ENCODE peak calls at places on chromosomes 6 and 20, in five cellular contexts. T is PC-3, B is uterus, I is BE2C, K is H1. M is an unnamed sample. For H3K4me1, the result is how much of the 10 kb centered on the place peaks cover.

GRCh38 chr6:41966961-41967311 is 25.3 kb upstream of the CCND3 start:
- DNase-seq in T (peak), B (no peak), I (no peak), K (no peak), M (peak)

GRCh38 chr6:52482903-52483670 is 62.9 kb downstream of the EFHC1 start:
- DNase-seq in T (peak), B (no peak), I (no peak), K (no peak), M (no peak)

GRCh38 chr6:56335733-56336132 is 88.4 kb upstream of the COL21A1 start:
- DNase-seq in T (peak), B (no peak), I (no peak), K (no peak), M (no peak)

GRCh38 chr6:53302678-53303360 is 45.9 kb downstream of the ELOVL5 start:
- DNase-seq in T (peak), B (no peak), I (no peak), K (no peak), M (peak)

GRCh38 chr6:52186075-52186474 is at the start of gene IL17A:
- DNase-seq in T (no peak), B (no peak), I (no peak), K (no peak), M (no peak)

GRCh38 chr6:39911513-39912125 is 22.6 kb downstream of the MOCS1 start:
- DNase-seq in T (no peak), B (no peak), I (no peak), K (no peak), M (no peak)

GRCh38 chr6:157429248-157429647 is 48.3 kb downstream of the ZDHHC14 start:
- DNase-seq in T (peak), B (no peak), I (no peak), K (no peak), M (no peak)

GRCh38 chr6:155224618-155225017 is 39.2 kb upstream of the CLDN20 start:
- DNase-seq in T (no peak), B (no peak), I (no peak), K (no peak), M (no peak)

GRCh38 chr6:155880905-155881304 is 425.3 kb upstream of the NOX3 start:
- DNase-seq in T (peak), B (no peak), I (no peak), K (no peak), M (no peak)

GRCh38 chr20:46099491-46100287 is 9.9 kb upstream of the NCOA5 start:
- DNase-seq in T (no peak), B (no peak), I (no peak), K (no peak), M (peak)

GRCh38 chr20:33668087-33668790 is 1.5 kb downstream of the ACTL10 start:
- DNase-seq in T (no peak), B (peak), I (no peak), K (no peak), M (no peak)

DNA sequence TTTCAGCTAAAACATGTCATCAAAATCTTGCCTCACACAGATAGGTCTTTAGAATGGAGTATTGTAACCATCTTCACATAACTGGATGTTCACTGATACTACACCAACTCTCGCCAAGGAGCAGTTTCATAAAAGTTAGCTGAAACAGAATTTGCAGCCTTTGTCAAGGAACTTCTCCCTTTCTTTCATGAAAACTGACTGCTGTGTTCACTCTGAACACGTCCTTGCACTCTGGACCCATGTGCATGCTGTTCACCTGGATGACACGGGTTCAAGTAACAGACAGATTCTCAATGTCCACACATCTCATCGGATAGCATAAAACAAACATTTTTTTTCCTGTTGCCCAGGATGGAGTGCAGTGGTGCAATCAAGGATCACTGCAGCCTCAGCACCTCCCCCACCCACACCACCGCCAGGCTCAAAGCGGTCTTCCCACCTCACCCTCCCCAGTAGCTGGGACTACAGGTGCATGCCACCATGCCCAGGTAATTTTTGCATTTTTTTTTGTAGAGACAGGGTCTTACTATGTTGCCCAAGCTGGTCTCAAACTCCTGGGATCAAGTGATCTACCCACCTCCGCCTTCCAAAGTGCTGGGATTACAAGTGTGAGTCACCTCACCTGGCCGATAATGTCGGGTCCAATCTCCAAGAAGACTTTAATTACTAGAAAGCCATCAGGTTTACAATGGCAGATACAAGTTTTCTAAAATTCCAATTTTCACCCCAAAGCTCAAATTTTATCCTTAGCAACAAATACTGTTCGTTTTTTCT is 9.4 kb downstream of the DIDO1 start:
- DNase-seq in T (no peak), B (no peak), I (no peak), K (no peak), M (no peak)
- H3K4me1 ChIP-seq in T (under half), B (under half), I (under half), K (under half), M (under half)

GRCh38 chr6:107116328-107116892 is 1.1 kb upstream of the BEND3 start:
- DNase-seq in T (peak), B (no peak), I (peak), K (peak), M (peak)
- H3K4me1 ChIP-seq in T (under half), B (under half), I (under half), K (under half), M (under half)

GRCh38 chr6:3335169-3335568 is 76.4 kb downstream of the PSMG4 start:
- DNase-seq in T (no peak), B (no peak), I (no peak), K (no peak), M (no peak)
- H3K4me1 ChIP-seq in T (under half), B (under half), I (under half), K (under half), M (under half)

GRCh38 chr20:51480507-51481270 is 61.8 kb downstream of the NFATC2 start:
- DNase-seq in T (no peak), B (no peak), I (no peak), K (no peak), M (no peak)

GRCh38 chr20:51486197-51487005 is 56.1 kb downstream of the NFATC2 start:
- DNase-seq in T (peak), B (no peak), I (no peak), K (no peak), M (no peak)

GRCh38 chr20:51484141-51484815 is 58.2 kb downstream of the NFATC2 start:
- DNase-seq in T (no peak), B (no peak), I (no peak), K (no peak), M (no peak)

GRCh38 chr20:51481311-51481997 is 61.1 kb downstream of the NFATC2 start:
- DNase-seq in T (no peak), B (no peak), I (no peak), K (no peak), M (no peak)

DNA sequence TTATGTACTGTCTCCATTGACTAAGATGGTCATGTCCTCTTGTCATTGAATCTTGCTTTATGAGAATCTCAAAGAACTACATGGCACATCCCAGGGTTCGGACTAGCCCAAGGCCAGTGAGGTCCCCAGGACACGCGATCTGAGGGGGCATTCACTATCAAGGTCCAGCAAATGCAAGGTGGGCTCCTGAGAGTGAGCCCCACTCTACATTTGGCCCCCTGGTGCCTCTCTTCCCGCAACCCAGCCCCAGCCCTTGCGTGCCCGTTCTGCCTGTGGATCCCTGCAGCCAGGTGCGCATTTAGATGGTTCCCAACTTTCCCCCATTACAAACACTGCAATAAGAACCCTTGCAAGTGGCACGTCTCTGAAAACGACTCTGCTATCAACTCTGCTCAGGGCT is 59.7 kb downstream of the NFATC2 start:
- DNase-seq in T (no peak), B (no peak), I (no peak), K (no peak), M (no peak)
- H3K4me1 ChIP-seq in T (under half), B (under half), I (under half), K (under half), M (under half)

GRCh38 chr6:32836873-32837272 is 1.7 kb downstream of the TAP2 start:
- DNase-seq in T (no peak), B (no peak), I (no peak), K (no peak), M (no peak)

GRCh38 chr6:32835167-32835893 is 3.2 kb downstream of the TAP2 start:
- DNase-seq in T (no peak), B (no peak), I (no peak), K (no peak), M (no peak)

GRCh38 chr6:32839356-32839755 is 817 bp upstream of the TAP2 start:
- DNase-seq in T (no peak), B (no peak), I (no peak), K (no peak), M (no peak)

GRCh38 chr6:32838114-32838958 is at the start of gene TAP2:
- DNase-seq in T (peak), B (peak), I (peak), K (no peak), M (peak)

GRCh38 chr6:32837651-32838113 is 857 bp downstream of the TAP2 start:
- DNase-seq in T (peak), B (no peak), I (no peak), K (no peak), M (peak)
- H3K4me1 ChIP-seq in T (under half), B (under half), I (under half), K (under half), M (under half)

GRCh38 chr20:48294196-48294595 is 508.9 kb upstream of the SULF2 start:
- DNase-seq in T (peak), B (no peak), I (no peak), K (no peak), M (no peak)
- H3K4me1 ChIP-seq in T (under half), B (under half), I (under half), K (under half), M (under half)

GRCh38 chr6:11275598-11275997 is 43.1 kb upstream of the NEDD9 start:
- DNase-seq in T (no peak), B (no peak), I (no peak), K (no peak), M (no peak)

GRCh38 chr6:11276228-11276627 is 43.8 kb upstream of the NEDD9 start:
- DNase-seq in T (no peak), B (no peak), I (no peak), K (no peak), M (no peak)

GRCh38 chr6:11278207-11278559 is 45.7 kb upstream of the NEDD9 start:
- DNase-seq in T (no peak), B (no peak), I (no peak), K (no peak), M (no peak)

GRCh38 chr6:11277275-11278206 is 45.1 kb upstream of the NEDD9 start:
- DNase-seq in T (peak), B (peak), I (no peak), K (peak), M (peak)

DNA sequence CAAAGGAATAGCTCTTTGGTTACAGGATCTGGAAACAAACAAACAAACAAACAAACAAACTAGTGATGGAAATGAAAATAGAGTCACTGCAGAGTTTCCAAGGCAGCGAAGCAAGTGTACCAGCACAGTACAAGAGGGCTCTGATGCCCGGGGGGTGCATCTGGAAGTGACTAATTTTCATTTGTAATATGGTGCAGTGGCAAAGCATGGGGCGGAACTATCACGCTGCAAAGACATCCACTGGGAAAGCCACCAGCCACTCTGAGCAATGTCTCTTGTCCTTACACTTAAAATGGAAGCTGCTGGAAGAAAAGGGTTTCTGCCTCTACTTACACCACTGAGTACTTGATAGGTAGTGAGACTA is 44.4 kb upstream of the NEDD9 start:
- DNase-seq in T (peak), B (no peak), I (no peak), K (no peak), M (no peak)
- H3K4me1 ChIP-seq in T (under half), B (under half), I (under half), K (under half), M (under half)

M was measured in mesendoderm.